ENCODE peak calls at places on chromosomes 4 and X, in eight cellular contexts. One of them, this sample, is unnamed.

GRCh38 chr4:83644677-83645639 is 109.0 kb downstream of the GPAT3 start:
- DNase-seq in thoracic aorta: no peak
- DNase-seq in tibial artery: no peak
- DNase-seq in Karpas-422: peak; percentile 70
- DNase-seq in SJCRH30: peak; percentile 85
- DNase-seq in HCT116: peak; percentile 57
- DNase-seq in breast epithelium: no peak
- DNase-seq in lower lobe of right lung: no peak
- DNase-seq in this sample: no peak

GRCh38 chr4:130077275-130077674 is 981.3 kb downstream of the C4orf33 start:
- DNase-seq in thoracic aorta: no peak
- DNase-seq in tibial artery: no peak
- DNase-seq in Karpas-422: no peak
- DNase-seq in SJCRH30: no peak
- DNase-seq in HCT116: no peak
- DNase-seq in breast epithelium: no peak
- DNase-seq in lower lobe of right lung: no peak
- DNase-seq in this sample: no peak

GRCh38 chrX:10028283-10029104 is 61.3 kb downstream of the CLDN34 start:
- DNase-seq in thoracic aorta: no peak
- DNase-seq in tibial artery: no peak
- DNase-seq in Karpas-422: no peak
- DNase-seq in SJCRH30: no peak
- DNase-seq in HCT116: no peak
- DNase-seq in breast epithelium: no peak
- DNase-seq in lower lobe of right lung: no peak
- DNase-seq in this sample: no peak

GRCh38 chr4:54527532-54527931 is 130.2 kb upstream of the KIT start:
- DNase-seq in thoracic aorta: no peak
- DNase-seq in tibial artery: no peak
- DNase-seq in Karpas-422: no peak
- DNase-seq in SJCRH30: no peak
- DNase-seq in HCT116: no peak
- DNase-seq in breast epithelium: no peak
- DNase-seq in lower lobe of right lung: no peak
- DNase-seq in this sample: no peak

GRCh38 chrX:49912866-49913265 is 9.5 kb upstream of the CLCN5 start:
- DNase-seq in thoracic aorta: no peak
- DNase-seq in tibial artery: no peak
- DNase-seq in Karpas-422: no peak
- DNase-seq in SJCRH30: no peak
- DNase-seq in HCT116: no peak
- DNase-seq in breast epithelium: no peak
- DNase-seq in lower lobe of right lung: no peak
- DNase-seq in this sample: no peak

GRCh38 chrX:23820235-23820782 is 37.3 kb downstream of the SAT1 start:
- DNase-seq in thoracic aorta: no peak
- DNase-seq in tibial artery: no peak
- DNase-seq in Karpas-422: no peak
- DNase-seq in SJCRH30: peak; percentile 78
- DNase-seq in HCT116: peak; percentile 36
- DNase-seq in breast epithelium: no peak
- DNase-seq in lower lobe of right lung: no peak
- DNase-seq in this sample: no peak

GRCh38 chr4:127188847-127189246 is 443.9 kb upstream of the INTU start:
- DNase-seq in thoracic aorta: no peak
- DNase-seq in tibial artery: no peak
- DNase-seq in Karpas-422: no peak
- DNase-seq in SJCRH30: peak; percentile 27
- DNase-seq in HCT116: peak; percentile 7
- DNase-seq in breast epithelium: no peak
- DNase-seq in lower lobe of right lung: no peak
- DNase-seq in this sample: no peak

GRCh38 chr4:187357861-187358260 is 634.2 kb upstream of the FAT1 start:
- DNase-seq in thoracic aorta: no peak
- DNase-seq in tibial artery: no peak
- DNase-seq in Karpas-422: no peak
- DNase-seq in SJCRH30: no peak
- DNase-seq in HCT116: no peak
- DNase-seq in breast epithelium: no peak
- DNase-seq in lower lobe of right lung: no peak
- DNase-seq in this sample: no peak

GRCh38 chr4:58247792-58248191 is 1137.6 kb upstream of the IGFBP7 start:
- DNase-seq in thoracic aorta: no peak
- DNase-seq in tibial artery: no peak
- DNase-seq in Karpas-422: no peak
- DNase-seq in SJCRH30: peak; percentile 41
- DNase-seq in HCT116: no peak
- DNase-seq in breast epithelium: no peak
- DNase-seq in lower lobe of right lung: no peak
- DNase-seq in this sample: no peak

GRCh38 chr4:109041463-109041862 is 261.0 kb downstream of the COL25A1 start:
- DNase-seq in thoracic aorta: no peak
- DNase-seq in tibial artery: no peak
- DNase-seq in Karpas-422: no peak
- DNase-seq in SJCRH30: no peak
- DNase-seq in HCT116: no peak
- DNase-seq in breast epithelium: no peak
- DNase-seq in lower lobe of right lung: no peak
- DNase-seq in this sample: no peak

DNA sequence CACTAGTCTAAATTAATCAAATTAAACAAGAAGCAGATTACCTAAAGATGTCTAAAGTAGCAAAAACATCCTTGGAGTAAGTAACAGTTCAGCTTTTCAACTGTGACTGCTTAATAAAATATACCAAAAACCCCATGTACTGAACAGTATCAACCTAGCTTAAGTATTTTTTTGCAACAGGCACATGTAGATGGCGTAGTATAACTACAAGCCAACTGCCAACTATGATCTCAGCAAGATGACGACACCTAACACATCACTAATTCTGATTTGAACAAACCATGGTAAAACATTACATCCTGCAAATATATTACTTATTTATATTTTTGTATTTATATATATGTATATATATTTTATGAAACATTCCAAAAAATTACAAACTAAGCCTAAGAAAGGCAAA is 24.5 kb downstream of the DHX15 start:
- DNase-seq in thoracic aorta: no peak
- DNase-seq in tibial artery: no peak
- DNase-seq in Karpas-422: no peak
- DNase-seq in SJCRH30: no peak
- DNase-seq in HCT116: no peak
- DNase-seq in breast epithelium: no peak
- DNase-seq in lower lobe of right lung: no peak
- DNase-seq in this sample: no peak
- H3K27ac ChIP-seq in thoracic aorta: no peak overlapping the region
- H3K27ac ChIP-seq in tibial artery: no peak overlapping the region
- H3K27ac ChIP-seq in Karpas-422: no peak overlapping the region
- H3K27ac ChIP-seq in SJCRH30: no peak overlapping the region
- H3K27ac ChIP-seq in HCT116: no peak overlapping the region
- H3K27ac ChIP-seq in breast epithelium: no peak overlapping the region
- H3K27ac ChIP-seq in lower lobe of right lung: no peak overlapping the region
- H3K27ac ChIP-seq in this sample: peak overlapping the region; percentile 91

GRCh38 chr4:184805462-184806245 is 20.1 kb downstream of the ACSL1 start:
- DNase-seq in thoracic aorta: no peak
- DNase-seq in tibial artery: no peak
- DNase-seq in Karpas-422: no peak
- DNase-seq in SJCRH30: no peak
- DNase-seq in HCT116: no peak
- DNase-seq in breast epithelium: peak; percentile 63
- DNase-seq in lower lobe of right lung: peak; percentile 89
- DNase-seq in this sample: no peak
- H3K27ac ChIP-seq in thoracic aorta: no peak overlapping the region
- H3K27ac ChIP-seq in tibial artery: no peak overlapping the region
- H3K27ac ChIP-seq in Karpas-422: no peak overlapping the region
- H3K27ac ChIP-seq in SJCRH30: no peak overlapping the region
- H3K27ac ChIP-seq in HCT116: no peak overlapping the region
- H3K27ac ChIP-seq in breast epithelium: peak overlapping the region; percentile 57
- H3K27ac ChIP-seq in lower lobe of right lung: peak overlapping the region; percentile 32
- H3K27ac ChIP-seq in this sample: peak overlapping the region; percentile 36

DNA sequence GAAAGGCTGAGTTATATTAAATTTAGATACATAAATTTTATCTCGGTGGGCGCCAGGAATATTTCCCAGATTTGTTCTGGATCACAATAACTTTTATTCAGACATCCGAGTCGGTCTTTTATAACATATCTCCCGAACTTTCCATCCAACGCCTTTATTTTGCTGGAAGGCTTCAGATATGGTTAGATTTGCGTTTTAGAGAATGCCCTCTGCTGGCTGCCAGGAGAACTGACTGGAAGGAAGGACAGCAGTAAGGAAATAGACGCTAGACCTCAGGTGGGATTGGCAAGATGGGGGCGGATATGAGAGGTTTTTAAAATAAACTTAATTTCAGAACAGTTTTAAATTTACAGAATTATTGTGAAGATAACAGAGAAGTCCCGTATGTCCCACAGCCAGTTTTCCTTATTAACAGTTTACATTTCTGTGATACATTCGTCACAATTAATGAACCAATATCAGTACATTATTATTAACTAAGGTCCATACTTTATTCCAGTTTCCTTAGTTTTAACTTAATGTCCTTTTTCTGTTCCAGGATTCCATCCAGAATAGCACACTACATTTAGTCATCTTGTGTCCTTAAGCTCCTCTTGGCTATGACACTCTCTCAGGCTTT is 4.6 kb upstream of the KANTR start:
- DNase-seq in thoracic aorta: no peak
- DNase-seq in tibial artery: peak; percentile 64
- DNase-seq in Karpas-422: peak; percentile 79
- DNase-seq in SJCRH30: peak; percentile 53
- DNase-seq in HCT116: peak; percentile 34
- DNase-seq in breast epithelium: no peak
- DNase-seq in lower lobe of right lung: peak; percentile 47
- DNase-seq in this sample: no peak
- H3K27ac ChIP-seq in thoracic aorta: peak overlapping the region; percentile 95
- H3K27ac ChIP-seq in tibial artery: peak overlapping the region; percentile 82
- H3K27ac ChIP-seq in Karpas-422: no peak overlapping the region
- H3K27ac ChIP-seq in SJCRH30: no peak overlapping the region
- H3K27ac ChIP-seq in HCT116: no peak overlapping the region
- H3K27ac ChIP-seq in breast epithelium: peak overlapping the region; percentile 91
- H3K27ac ChIP-seq in lower lobe of right lung: peak overlapping the region; percentile 81
- H3K27ac ChIP-seq in this sample: peak overlapping the region; percentile 82

DNA sequence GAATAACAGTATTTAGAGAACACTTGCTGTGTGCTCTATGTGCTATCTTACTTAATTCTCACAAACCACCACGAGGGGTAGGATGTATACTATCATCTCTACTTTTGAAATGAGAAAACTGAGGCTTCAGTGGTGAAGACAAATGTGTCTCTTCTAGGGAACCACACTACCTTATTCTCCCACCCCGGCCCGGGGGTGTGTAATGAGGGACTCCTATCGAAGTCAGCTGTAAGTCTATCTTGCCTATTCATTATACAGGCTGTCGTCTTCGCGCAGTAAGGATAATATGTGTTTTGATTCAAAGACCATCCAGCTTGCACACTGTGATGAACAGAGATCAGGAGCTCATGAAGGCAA is 1.1 kb downstream of the NOP14 start:
- DNase-seq in thoracic aorta: no peak
- DNase-seq in tibial artery: no peak
- DNase-seq in Karpas-422: peak; percentile 62
- DNase-seq in SJCRH30: peak; percentile 43
- DNase-seq in HCT116: no peak
- DNase-seq in breast epithelium: no peak
- DNase-seq in lower lobe of right lung: no peak
- DNase-seq in this sample: no peak
- H3K27ac ChIP-seq in thoracic aorta: no peak overlapping the region
- H3K27ac ChIP-seq in tibial artery: no peak overlapping the region
- H3K27ac ChIP-seq in Karpas-422: peak overlapping the region; percentile 64
- H3K27ac ChIP-seq in SJCRH30: no peak overlapping the region
- H3K27ac ChIP-seq in HCT116: peak overlapping the region; percentile 81
- H3K27ac ChIP-seq in breast epithelium: no peak overlapping the region
- H3K27ac ChIP-seq in lower lobe of right lung: peak overlapping the region; percentile 85
- H3K27ac ChIP-seq in this sample: peak overlapping the region; percentile 67

GRCh38 chrX:69109036-69109663 is 56.1 kb downstream of the PJA1 start:
- DNase-seq in thoracic aorta: no peak
- DNase-seq in tibial artery: no peak
- DNase-seq in Karpas-422: no peak
- DNase-seq in SJCRH30: no peak
- DNase-seq in HCT116: no peak
- DNase-seq in breast epithelium: no peak
- DNase-seq in lower lobe of right lung: no peak
- DNase-seq in this sample: no peak

GRCh38 chrX:69107231-69107739 is 58.0 kb downstream of the PJA1 start:
- DNase-seq in thoracic aorta: no peak
- DNase-seq in tibial artery: no peak
- DNase-seq in Karpas-422: no peak
- DNase-seq in SJCRH30: peak; percentile 46
- DNase-seq in HCT116: no peak
- DNase-seq in breast epithelium: no peak
- DNase-seq in lower lobe of right lung: no peak
- DNase-seq in this sample: no peak

GRCh38 chrX:69109706-69110635 is 55.3 kb downstream of the PJA1 start:
- DNase-seq in thoracic aorta: no peak
- DNase-seq in tibial artery: no peak
- DNase-seq in Karpas-422: no peak
- DNase-seq in SJCRH30: peak; percentile 59
- DNase-seq in HCT116: peak; percentile 28
- DNase-seq in breast epithelium: peak; percentile 62
- DNase-seq in lower lobe of right lung: no peak
- DNase-seq in this sample: peak; percentile 66

GRCh38 chrX:69104756-69105434 is 60.4 kb downstream of the PJA1 start:
- DNase-seq in thoracic aorta: no peak
- DNase-seq in tibial artery: no peak
- DNase-seq in Karpas-422: no peak
- DNase-seq in SJCRH30: no peak
- DNase-seq in HCT116: no peak
- DNase-seq in breast epithelium: no peak
- DNase-seq in lower lobe of right lung: no peak
- DNase-seq in this sample: no peak

DNA sequence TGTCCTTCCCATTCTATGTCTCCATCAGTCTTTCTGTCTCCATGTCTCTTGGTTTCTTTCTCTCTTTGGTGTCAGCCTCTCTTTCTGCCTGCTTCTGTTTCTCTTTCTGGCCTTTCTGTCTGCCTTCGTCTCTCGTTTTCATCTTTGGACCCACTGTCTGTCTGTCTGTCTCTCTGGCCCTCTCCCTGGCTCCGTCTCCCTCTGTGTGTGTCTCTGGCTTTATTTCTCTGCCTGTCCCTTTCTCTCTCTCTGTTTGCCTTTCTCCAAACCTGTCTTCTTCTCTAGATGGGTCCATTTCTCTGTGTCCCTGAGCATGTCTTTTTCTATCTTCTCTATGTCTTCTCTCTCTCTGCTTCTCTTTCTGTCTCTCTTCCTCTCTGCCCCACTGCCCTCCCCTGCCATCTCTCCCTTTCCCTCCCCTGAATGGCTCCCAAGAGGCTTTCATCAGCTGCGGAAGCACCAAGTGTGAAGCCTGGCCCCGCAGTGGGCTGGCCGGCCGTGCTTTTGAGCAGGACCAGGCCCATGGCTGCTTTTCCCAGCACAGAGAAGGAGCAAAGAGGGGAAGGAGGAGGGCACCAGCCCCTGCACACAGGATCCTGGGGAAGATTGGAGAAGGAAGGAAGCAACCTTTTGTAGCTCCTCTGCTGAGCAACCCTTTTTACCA is 57.4 kb downstream of the PJA1 start:
- DNase-seq in thoracic aorta: no peak
- DNase-seq in tibial artery: no peak
- DNase-seq in Karpas-422: no peak
- DNase-seq in SJCRH30: no peak
- DNase-seq in HCT116: no peak
- DNase-seq in breast epithelium: no peak
- DNase-seq in lower lobe of right lung: no peak
- DNase-seq in this sample: no peak
- H3K27ac ChIP-seq in thoracic aorta: no peak overlapping the region
- H3K27ac ChIP-seq in tibial artery: no peak overlapping the region
- H3K27ac ChIP-seq in Karpas-422: no peak overlapping the region
- H3K27ac ChIP-seq in SJCRH30: no peak overlapping the region
- H3K27ac ChIP-seq in HCT116: no peak overlapping the region
- H3K27ac ChIP-seq in breast epithelium: no peak overlapping the region
- H3K27ac ChIP-seq in lower lobe of right lung: no peak overlapping the region
- H3K27ac ChIP-seq in this sample: no peak overlapping the region

GRCh38 chrX:134999469-134999868 is 8.7 kb downstream of the SMIM10 start:
- DNase-seq in thoracic aorta: no peak
- DNase-seq in tibial artery: no peak
- DNase-seq in Karpas-422: peak; percentile 75
- DNase-seq in SJCRH30: peak; percentile 50
- DNase-seq in HCT116: peak; percentile 51
- DNase-seq in breast epithelium: no peak
- DNase-seq in lower lobe of right lung: no peak
- DNase-seq in this sample: no peak
- H3K27ac ChIP-seq in thoracic aorta: peak overlapping the region; percentile 86
- H3K27ac ChIP-seq in tibial artery: peak overlapping the region; percentile 74
- H3K27ac ChIP-seq in Karpas-422: no peak overlapping the region
- H3K27ac ChIP-seq in SJCRH30: no peak overlapping the region
- H3K27ac ChIP-seq in HCT116: peak overlapping the region; percentile 30
- H3K27ac ChIP-seq in breast epithelium: no peak overlapping the region
- H3K27ac ChIP-seq in lower lobe of right lung: no peak overlapping the region
- H3K27ac ChIP-seq in this sample: no peak overlapping the region